ENCODE peak calls at places on chromosomes 1 and 21, in five cellular contexts. X is stimulated activated CD4-positive, alpha-beta T cell treated with anti-CD3 and anti-CD28 coated beads, Interleukin-1b, Interleukin-23, amount 100 ng/mL, for 4 hours; C is COR-L47; H is DMS153; F is CD8-positive, alpha-beta memory T cell. Y is an unnamed sample.
A peak's percentile ranks its signal among the peaks of the same experiment; 100 is the strongest.

GRCh38 chr1:41580021-41580420 is 95.5 kb upstream of the EDN2 start:
- DNase-seq in X (no peak), C (no peak), H (no peak), F (no peak), Y (no peak)

GRCh38 chr1:116712510-116712909 is 41.7 kb upstream of the CD2 start:
- DNase-seq in X (no peak), C (no peak), H (no peak), F (no peak), Y (no peak)

GRCh38 chr21:32463367-32463766 is 50.9 kb downstream of the EVA1C start:
- DNase-seq in X (no peak), C (no peak), H (no peak), F (no peak), Y (no peak)

GRCh38 chr1:226804907-226805759 is 65.3 kb upstream of the PSEN2 start:
- DNase-seq in X (no peak), C (no peak), H (no peak), F (no peak), Y (no peak)

GRCh38 chr1:83033682-83034081 is 965.2 kb downstream of the TTLL7 start:
- DNase-seq in X (no peak), C (no peak), H (no peak), F (no peak), Y (no peak)

GRCh38 chr1:75725256-75725655 is 747 bp downstream of the ACADM start:
- DNase-seq in X (no peak), C (no peak), H (no peak), F (no peak), Y (no peak)

GRCh38 chr1:47198214-47198613 is 8.4 kb upstream of the PDZK1IP1 start:
- DNase-seq in X (no peak), C (no peak), H (no peak), F (no peak), Y (no peak)

GRCh38 chr1:26923711-26924110 is 2.2 kb downstream of the NUDC start:
- DNase-seq in X (no peak), C (no peak), H (no peak), F (no peak), Y (no peak)

GRCh38 chr21:35206141-35207125 is 157.3 kb upstream of the RUNX1 start:
- DNase-seq in X (no peak), C (no peak), H (peak; percentile 73), F (no peak), Y (no peak)

GRCh38 chr1:9942399-9942938 is 722 bp downstream of the LZIC start:
- DNase-seq in X (no peak), C (peak; percentile 47), H (peak; percentile 26), F (peak; percentile 31), Y (peak; percentile 16)

GRCh38 chr1:247367786-247368342 is 36.2 kb upstream of the ZNF496 start:
- DNase-seq in X (no peak), C (no peak), H (no peak), F (no peak), Y (no peak)

GRCh38 chr1:201883266-201883665 is 5.4 kb upstream of the SHISA4 start:
- DNase-seq in X (no peak), C (no peak), H (no peak), F (no peak), Y (no peak)

GRCh38 chr1:53669511-53670191 is 69.3 kb downstream of the GLIS1 start:
- DNase-seq in X (no peak), C (no peak), H (no peak), F (no peak), Y (no peak)

GRCh38 chr1:33182452-33182851 is 609 bp upstream of the TRIM62 start:
- DNase-seq in X (no peak), C (no peak), H (peak; percentile 46), F (no peak), Y (no peak)